ENCODE peak calls at places on chromosomes 2 and 18, in nine cellular contexts. M, A, F, J, C, Y, L, G and O are unnamed samples. For H3K4me1 and H3K36me3, the result is how much of the 10 kb centered on the place peaks cover.

GRCh38 chr2:1594281-1595171 is 149.8 kb downstream of the PXDN start:
- DNase-seq in M (no peak), A (no peak), F (no peak), J (no peak), C (no peak), Y (no peak), L (no peak), G (no peak), O (no peak)

GRCh38 chr2:165530-165929 is 98.3 kb downstream of the SH3YL1 start:
- DNase-seq in M (no peak), A (no peak), F (no peak), J (no peak), C (no peak), Y (no peak), L (no peak), G (no peak), O (no peak)

GRCh38 chr18:35549515-35549914 is 32.0 kb upstream of the GALNT1 start:
- DNase-seq in M (no peak), A (no peak), F (no peak), J (no peak), C (no peak), Y (no peak), L (no peak), G (no peak), O (no peak)

GRCh38 chr2:155145758-155146229 is 447.3 kb downstream of the KCNJ3 start:
- DNase-seq in M (peak), A (no peak), F (no peak), J (no peak), C (no peak), Y (no peak), L (no peak), G (no peak), O (no peak)

GRCh38 chr2:227871375-227871788 is at the start of gene DAW1:
- DNase-seq in M (peak), A (peak), F (peak), J (no peak), C (peak), Y (no peak), L (peak), G (peak), O (no peak)

GRCh38 chr18:48803518-48803917 is 147.2 kb downstream of the SMAD7 start:
- DNase-seq in M (peak), A (peak), F (peak), J (peak), C (no peak), Y (peak), L (peak), G (peak), O (no peak)

GRCh38 chr2:232325324-232326273 is 53.0 kb upstream of the ALPP start:
- DNase-seq in M (peak), A (peak), F (peak), J (peak), C (peak), Y (no peak), L (peak), G (peak), O (peak)

GRCh38 chr2:200308001-200308400 is 1.5 kb downstream of the SPATS2L start:
- DNase-seq in M (no peak), A (no peak), F (no peak), J (no peak), C (peak), Y (no peak), L (no peak), G (no peak), O (no peak)

GRCh38 chr2:20476950-20477349 is 30.1 kb downstream of the RHOB start:
- DNase-seq in M (no peak), A (no peak), F (peak), J (peak), C (no peak), Y (no peak), L (no peak), G (no peak), O (no peak)

GRCh38 chr2:175008801-175009495 is 3.8 kb upstream of the CHN1 start:
- DNase-seq in M (no peak), A (no peak), F (no peak), J (no peak), C (no peak), Y (no peak), L (no peak), G (no peak), O (no peak)

GRCh38 chr18:35038881-35039491 is 2.2 kb upstream of the MAPRE2 start:
- DNase-seq in M (no peak), A (no peak), F (no peak), J (no peak), C (no peak), Y (no peak), L (no peak), G (no peak), O (no peak)

GRCh38 chr2:176092270-176093144 is at the start of gene HOXD13:
- DNase-seq in M (no peak), A (no peak), F (no peak), J (no peak), C (no peak), Y (no peak), L (no peak), G (no peak), O (no peak)

GRCh38 chr2:107687087-107687486 is 139.6 kb upstream of the RGPD4 start:
- DNase-seq in M (no peak), A (no peak), F (no peak), J (no peak), C (no peak), Y (no peak), L (no peak), G (no peak), O (no peak)

GRCh38 chr18:24734058-24734457 is 273.6 kb downstream of the HRH4 start:
- DNase-seq in M (no peak), A (no peak), F (no peak), J (no peak), C (no peak), Y (no peak), L (no peak), G (peak), O (no peak)

GRCh38 chr2:119293900-119294299 is 70.3 kb downstream of the STEAP3 start:
- DNase-seq in M (no peak), A (no peak), F (no peak), J (no peak), C (no peak), Y (no peak), L (no peak), G (no peak), O (peak)

GRCh38 chr2:232779935-232780334 is 3.6 kb upstream of the KCNJ13 start:
- DNase-seq in M (no peak), A (peak), F (no peak), J (no peak), C (peak), Y (no peak), L (no peak), G (no peak), O (no peak)

GRCh38 chr18:3088044-3088443 is 75.1 kb upstream of the LPIN2 start:
- DNase-seq in M (no peak), A (no peak), F (no peak), J (no peak), C (no peak), Y (no peak), L (no peak), G (no peak), O (no peak)

GRCh38 chr2:118697771-118698170 is 149.7 kb downstream of the EN1 start:
- DNase-seq in M (no peak), A (no peak), F (no peak), J (no peak), C (no peak), Y (no peak), L (no peak), G (no peak), O (no peak)

GRCh38 chr2:14778015-14778414 is 145.5 kb downstream of the LRATD1 start:
- DNase-seq in M (no peak), A (no peak), F (no peak), J (no peak), C (peak), Y (no peak), L (no peak), G (no peak), O (no peak)

GRCh38 chr18:68840554-68841263 is 42.8 kb downstream of the CCDC102B start:
- DNase-seq in M (no peak), A (no peak), F (peak), J (no peak), C (peak), Y (no peak), L (no peak), G (no peak), O (peak)

GRCh38 chr2:31011565-31011964 is 126.7 kb downstream of the GALNT14 start:
- DNase-seq in M (no peak), A (no peak), F (no peak), J (no peak), C (no peak), Y (no peak), L (no peak), G (no peak), O (no peak)

GRCh38 chr2:96084006-96084857 is 32.1 kb downstream of the ADRA2B start:
- DNase-seq in M (no peak), A (no peak), F (no peak), J (peak), C (no peak), Y (no peak), L (no peak), G (no peak), O (no peak)

GRCh38 chr18:48613589-48613988 is 74.8 kb downstream of the CTIF start:
- DNase-seq in M (peak), A (peak), F (no peak), J (no peak), C (peak), Y (no peak), L (no peak), G (peak), O (no peak)

GRCh38 chr2:161796192-161796591 is 172.0 kb downstream of the SLC4A10 start:
- DNase-seq in M (no peak), A (no peak), F (peak), J (no peak), C (no peak), Y (no peak), L (no peak), G (peak), O (no peak)

GRCh38 chr2:237704476-237705224 is 77.3 kb downstream of the LRRFIP1 start:
- DNase-seq in M (no peak), A (no peak), F (no peak), J (no peak), C (peak), Y (no peak), L (no peak), G (no peak), O (no peak)
- H3K4me1 ChIP-seq in M (half or more), A (under half), F (half or more), J (half or more), C (half or more), Y (half or more), L (under half), G (under half), O (half or more)

GRCh38 chr2:237479747-237480146 is 7.3 kb upstream of the MLPH start:
- DNase-seq in M (no peak), A (no peak), F (no peak), J (no peak), C (no peak), Y (no peak), L (no peak), G (peak), O (no peak)

GRCh38 chr2:237480988-237481387 is 6.1 kb upstream of the MLPH start:
- DNase-seq in M (no peak), A (no peak), F (no peak), J (no peak), C (no peak), Y (no peak), L (no peak), G (no peak), O (no peak)

GRCh38 chr2:237483018-237483731 is 3.9 kb upstream of the MLPH start:
- DNase-seq in M (peak), A (no peak), F (peak), J (no peak), C (peak), Y (no peak), L (no peak), G (no peak), O (no peak)

GRCh38 chr2:237485304-237485703 is 1.7 kb upstream of the MLPH start:
- DNase-seq in M (no peak), A (no peak), F (no peak), J (no peak), C (no peak), Y (no peak), L (no peak), G (no peak), O (no peak)

DNA sequence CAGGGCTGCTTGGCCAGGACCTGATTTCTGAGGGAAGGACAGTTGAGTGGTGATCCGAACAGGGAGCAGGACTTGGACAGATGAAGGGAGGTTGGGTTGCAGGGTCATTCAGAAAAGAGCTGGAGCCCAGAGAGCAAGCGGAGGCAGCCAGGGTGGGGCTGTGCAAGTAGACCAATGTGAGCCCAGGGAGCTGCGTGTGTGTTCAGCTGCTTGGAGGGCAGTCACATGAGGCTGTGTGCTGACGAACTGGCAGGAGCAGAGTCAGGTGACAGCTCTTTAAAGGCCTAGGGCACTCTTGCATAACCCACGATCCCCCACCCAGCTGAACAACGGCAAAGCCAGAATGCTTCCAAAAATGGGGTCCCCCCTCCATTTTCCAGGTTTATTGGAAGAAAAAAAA is 4.6 kb upstream of the MLPH start:
- DNase-seq in M (peak), A (peak), F (peak), J (peak), C (no peak), Y (no peak), L (no peak), G (peak), O (peak)
- TF ChIP-seq POLR2A in M (peak), A (no peak), F (no peak), J (peak), C (no peak), Y (peak), L (no peak), G (no peak), O (peak)

GRCh38 chr2:54651291-54651690 is 72.2 kb upstream of the EML6 start:
- DNase-seq in M (no peak), A (no peak), F (no peak), J (no peak), C (no peak), Y (no peak), L (no peak), G (no peak), O (no peak)

GRCh38 chr2:54653572-54654204 is 69.8 kb upstream of the EML6 start:
- DNase-seq in M (no peak), A (peak), F (peak), J (no peak), C (no peak), Y (peak), L (no peak), G (peak), O (no peak)

GRCh38 chr2:54655051-54655809 is 68.2 kb upstream of the EML6 start:
- DNase-seq in M (no peak), A (no peak), F (no peak), J (no peak), C (peak), Y (no peak), L (no peak), G (no peak), O (no peak)

GRCh38 chr2:54650612-54651011 is 72.8 kb upstream of the EML6 start:
- DNase-seq in M (no peak), A (no peak), F (no peak), J (no peak), C (no peak), Y (no peak), L (no peak), G (no peak), O (no peak)

DNA sequence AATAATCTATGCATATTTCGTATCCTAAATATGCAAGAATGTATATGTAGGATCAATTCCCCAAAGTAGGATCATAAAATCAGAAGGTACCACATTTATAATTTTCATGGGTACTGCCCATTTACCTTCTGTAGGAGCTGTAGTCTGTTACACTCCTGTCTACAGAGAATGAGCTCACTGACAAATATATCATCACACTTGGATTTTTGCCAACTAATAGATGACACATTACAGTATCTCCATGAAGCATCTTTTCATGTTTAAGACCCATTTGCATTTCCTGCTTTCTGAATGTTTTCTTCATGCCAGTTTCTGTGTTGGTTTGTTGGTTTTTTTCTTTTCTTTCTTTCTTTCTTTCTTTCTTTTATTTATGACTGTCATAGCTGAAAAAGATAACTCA is 70.9 kb upstream of the EML6 start:
- DNase-seq in M (no peak), A (no peak), F (no peak), J (no peak), C (peak), Y (no peak), L (no peak), G (no peak), O (no peak)
- H3K36me3 ChIP-seq in M (under half), A (under half), F (half or more), J (half or more), C (half or more), Y (under half), L (half or more), G (under half), O (under half)

GRCh38 chr2:134234535-134234934 is 19.3 kb upstream of the MGAT5 start:
- DNase-seq in M (no peak), A (no peak), F (no peak), J (no peak), C (no peak), Y (no peak), L (no peak), G (no peak), O (no peak)

GRCh38 chr2:134232868-134233732 is 20.8 kb upstream of the MGAT5 start:
- DNase-seq in M (no peak), A (no peak), F (no peak), J (no peak), C (peak), Y (no peak), L (no peak), G (no peak), O (no peak)

GRCh38 chr2:134231965-134232340 is 21.9 kb upstream of the MGAT5 start:
- DNase-seq in M (no peak), A (no peak), F (no peak), J (no peak), C (peak), Y (no peak), L (no peak), G (no peak), O (no peak)

GRCh38 chr2:134232461-134232860 is 21.4 kb upstream of the MGAT5 start:
- DNase-seq in M (no peak), A (no peak), F (no peak), J (no peak), C (no peak), Y (no peak), L (no peak), G (no peak), O (no peak)

DNA sequence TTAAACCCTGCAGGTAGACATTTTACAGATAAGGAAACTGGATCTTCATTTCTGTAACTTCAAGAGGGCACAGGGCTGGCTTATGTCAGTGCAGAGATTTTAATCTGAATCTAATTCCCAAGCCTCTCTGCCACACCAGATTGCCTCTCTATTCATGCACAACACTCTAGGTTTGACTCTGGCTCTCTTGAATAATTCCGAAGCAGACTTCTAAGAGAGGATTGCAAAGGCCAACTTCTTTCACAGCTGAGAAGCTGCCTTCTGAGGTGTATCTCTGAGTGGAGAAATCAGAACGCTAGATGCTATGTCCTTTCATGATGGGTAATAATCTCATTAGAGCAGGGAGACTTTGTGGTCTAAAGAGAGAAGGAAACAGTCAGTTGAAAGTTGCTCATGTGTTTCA is 20.1 kb upstream of the MGAT5 start:
- DNase-seq in M (no peak), A (no peak), F (no peak), J (no peak), C (no peak), Y (no peak), L (no peak), G (no peak), O (no peak)
- H3K4me1 ChIP-seq in M (under half), A (under half), F (under half), J (under half), C (under half), Y (under half), L (under half), G (under half), O (under half)

GRCh38 chr2:42913280-42913878 is 121.0 kb upstream of the HAAO start:
- DNase-seq in M (no peak), A (no peak), F (no peak), J (no peak), C (peak), Y (no peak), L (peak), G (no peak), O (no peak)
- TF ChIP-seq POLR2A in M (no peak), A (no peak), F (no peak), J (no peak), C (no peak), Y (no peak), L (no peak), G (no peak), O (no peak)

DNA sequence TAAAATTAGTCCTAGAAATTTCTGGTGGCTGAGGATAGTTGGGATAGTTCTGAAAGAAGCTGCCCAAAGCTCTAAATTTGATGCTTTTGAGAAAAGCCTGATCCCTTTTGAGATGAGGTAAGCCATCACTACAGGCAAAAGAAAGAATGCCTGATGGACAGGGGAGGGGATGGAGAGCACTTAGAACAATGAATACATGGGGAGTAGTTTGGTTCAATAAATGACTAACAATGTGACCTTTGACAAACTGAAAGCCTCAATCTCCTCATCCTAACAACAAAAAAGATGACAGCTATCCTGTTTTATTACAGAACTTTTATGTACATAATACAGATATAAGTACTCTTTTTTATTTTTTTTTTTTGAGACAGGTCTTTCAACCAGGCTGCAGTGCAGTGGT is 42.7 kb downstream of the GFPT1 start:
- DNase-seq in M (no peak), A (no peak), F (no peak), J (no peak), C (no peak), Y (no peak), L (no peak), G (no peak), O (no peak)
- H3K36me3 ChIP-seq in M (under half), A (under half), F (half or more), J (half or more), C (half or more), Y (under half), L (half or more), G (under half), O (under half)

GRCh38 chr2:64398730-64399129 is 55.2 kb upstream of the LGALSL start:
- DNase-seq in M (no peak), A (no peak), F (no peak), J (no peak), C (no peak), Y (no peak), L (no peak), G (no peak), O (no peak)

GRCh38 chr2:64400733-64401500 is 53.0 kb upstream of the LGALSL start:
- DNase-seq in M (peak), A (no peak), F (peak), J (no peak), C (no peak), Y (peak), L (no peak), G (no peak), O (peak)

GRCh38 chr2:64400103-64400728 is 53.7 kb upstream of the LGALSL start:
- DNase-seq in M (no peak), A (no peak), F (no peak), J (no peak), C (no peak), Y (peak), L (no peak), G (no peak), O (no peak)

GRCh38 chr2:64401501-64401880 is 52.5 kb upstream of the LGALSL start:
- DNase-seq in M (peak), A (no peak), F (no peak), J (no peak), C (no peak), Y (peak), L (no peak), G (no peak), O (no peak)

GRCh38 chr2:64399521-64399920 is 54.4 kb upstream of the LGALSL start:
- DNase-seq in M (no peak), A (no peak), F (no peak), J (no peak), C (no peak), Y (peak), L (no peak), G (no peak), O (no peak)
- H3K4me1 ChIP-seq in M (under half), A (under half), F (under half), J (under half), C (under half), Y (under half), L (under half), G (under half), O (under half)

GRCh38 chr18:8703781-8704301 is 1.5 kb upstream of the MTCL1 start:
- DNase-seq in M (no peak), A (peak), F (no peak), J (no peak), C (no peak), Y (no peak), L (no peak), G (no peak), O (no peak)
- TF ChIP-seq POLR2A in M (no peak), A (no peak), F (no peak), J (no peak), C (no peak), Y (no peak), L (no peak), G (no peak), O (no peak)